ENCODE peak calls at places on chromosomes 5 and 9, in five cellular contexts. S is K562, V is GM12878, D is H1, W is HepG2. H is an unnamed sample.

GRCh38 chr9:126523621-126524111 is 90.1 kb upstream of the LMX1B start:
- DNase-seq in D (no peak), V (no peak), S (no peak), W (no peak), H (no peak)

GRCh38 chr9:98222885-98223640 is 30.6 kb upstream of the CORO2A start:
- DNase-seq in S (no peak), D (no peak), V (no peak), W (peak), H (peak)

GRCh38 chr9:3124006-3124405 is 280.1 kb upstream of the PUM3 start:
- DNase-seq in V (no peak), S (no peak), W (no peak), D (no peak), H (no peak)

GRCh38 chr5:161566081-161566480 is 19.6 kb upstream of the GABRB2 start:
- DNase-seq in V (no peak), S (no peak), W (no peak), D (no peak), H (no peak)

GRCh38 chr5:52893105-52893504 is 96.0 kb upstream of the ITGA2 start:
- DNase-seq in V (no peak), W (no peak), S (no peak), D (no peak), H (no peak)

GRCh38 chr5:81164936-81165335 is 68.2 kb upstream of the CKMT2 start:
- DNase-seq in S (no peak), V (no peak), D (no peak), W (no peak), H (no peak)

GRCh38 chr5:119229950-119230349 is 125.9 kb upstream of the TNFAIP8 start:
- DNase-seq in S (no peak), D (no peak), W (no peak), V (no peak), H (no peak)

GRCh38 chr5:179378441-179379271 is 33.4 kb upstream of the ADAMTS2 start:
- DNase-seq in S (no peak), W (no peak), V (no peak), D (no peak), H (no peak)

GRCh38 chr9:128420060-128420650 is 502 bp upstream of the CERCAM start:
- DNase-seq in W (peak), V (no peak), S (peak), D (peak), H (peak)

GRCh38 chr9:137046094-137046787 is at the start of gene NPDC1:
- DNase-seq in V (no peak), W (peak), S (peak), D (peak), H (peak)

GRCh38 chr9:92767078-92768054 is 2.7 kb upstream of the BICD2 start:
- DNase-seq in W (no peak), V (no peak), D (no peak), S (no peak), H (no peak)

GRCh38 chr9:95010431-95010838 is 283.9 kb downstream of the AOPEP start:
- DNase-seq in V (no peak), W (no peak), D (no peak), S (no peak), H (no peak)

DNA sequence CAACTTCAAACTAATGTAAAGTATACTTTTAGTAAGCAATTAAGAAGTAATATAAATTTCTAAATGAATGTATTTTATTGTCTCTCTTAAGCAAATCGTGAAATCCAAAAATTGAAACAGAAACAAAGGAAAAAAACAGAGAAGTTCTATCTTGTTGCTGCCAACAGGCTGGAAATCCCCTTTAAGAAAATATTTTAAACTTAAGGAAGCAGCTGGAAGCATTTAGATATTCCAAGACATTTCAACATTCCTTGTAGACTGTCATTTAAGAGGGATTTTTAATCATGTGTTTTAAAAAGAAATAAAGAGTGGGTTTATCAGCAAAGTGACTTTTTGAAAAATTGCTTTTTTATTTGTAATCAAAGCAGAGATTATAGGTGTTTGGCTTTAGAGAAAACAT is 245.3 kb downstream of the LURAP1L start:
- DNase-seq in W (no peak), D (no peak), S (no peak), V (no peak), H (no peak)
- TF ChIP-seq KDM1A in W (no peak), D (no peak), S (no peak), V (no peak), H (no peak)

GRCh38 chr5:147966829-147967228 is 60.5 kb upstream of the C5orf46 start:
- DNase-seq in V (no peak), D (no peak), S (no peak), W (no peak), H (no peak)
- TF ChIP-seq KDM1A in V (no peak), D (no peak), S (no peak), W (no peak), H (no peak)

GRCh38 chr9:7042124-7042523 is 284.4 kb downstream of the KDM4C start:
- DNase-seq in W (no peak), D (no peak), S (no peak), V (no peak), H (no peak)
- TF ChIP-seq KDM1A in W (no peak), D (no peak), S (no peak), V (no peak), H (no peak)

DNA sequence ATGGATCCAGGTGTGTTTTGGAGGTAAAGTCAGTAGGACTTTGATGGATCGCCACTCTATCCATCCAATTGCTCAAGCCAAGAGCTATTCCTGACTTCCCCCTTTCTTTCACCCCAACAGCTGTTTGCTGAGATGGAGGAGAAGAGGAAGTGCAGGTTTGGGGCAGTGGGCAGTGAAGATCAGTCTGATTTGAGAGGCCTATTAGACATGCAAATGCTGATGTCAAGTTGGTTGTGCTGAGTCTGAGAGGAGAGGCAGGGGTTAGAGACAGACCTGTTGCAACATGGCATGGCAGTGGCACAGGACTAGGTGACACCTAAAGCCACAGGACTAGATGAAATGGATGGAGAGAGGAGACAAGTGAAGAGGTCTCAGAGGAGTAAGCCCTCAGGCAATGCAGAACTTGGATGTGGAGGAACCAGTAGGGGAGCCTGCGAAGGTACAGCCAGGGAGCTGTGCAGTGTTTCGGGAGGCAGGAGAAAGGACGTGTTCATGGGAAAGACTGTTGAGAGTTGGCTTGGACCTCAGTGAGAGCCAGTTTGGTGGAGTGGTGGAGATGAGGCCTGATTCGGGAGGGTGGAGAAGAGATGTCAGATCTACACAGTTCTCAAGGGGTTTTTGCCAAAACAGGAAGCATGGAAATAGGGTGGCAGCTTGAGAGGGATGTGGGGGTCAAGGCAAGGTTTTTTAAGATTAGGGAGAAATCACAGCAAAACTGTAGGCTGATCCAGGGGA is 175.0 kb downstream of the MACROH2A1 start:
- DNase-seq in D (no peak), V (no peak), S (no peak), W (no peak), H (no peak)
- TF ChIP-seq KDM1A in D (no peak), V (no peak), S (no peak), W (no peak), H (no peak)

GRCh38 chr5:36099748-36100147 is 33.1 kb upstream of the UGT3A2 start:
- DNase-seq in S (no peak), V (no peak), W (no peak), D (no peak), H (no peak)
- TF ChIP-seq KDM1A in S (no peak), V (no peak), W (no peak), D (no peak), H (no peak)

DNA sequence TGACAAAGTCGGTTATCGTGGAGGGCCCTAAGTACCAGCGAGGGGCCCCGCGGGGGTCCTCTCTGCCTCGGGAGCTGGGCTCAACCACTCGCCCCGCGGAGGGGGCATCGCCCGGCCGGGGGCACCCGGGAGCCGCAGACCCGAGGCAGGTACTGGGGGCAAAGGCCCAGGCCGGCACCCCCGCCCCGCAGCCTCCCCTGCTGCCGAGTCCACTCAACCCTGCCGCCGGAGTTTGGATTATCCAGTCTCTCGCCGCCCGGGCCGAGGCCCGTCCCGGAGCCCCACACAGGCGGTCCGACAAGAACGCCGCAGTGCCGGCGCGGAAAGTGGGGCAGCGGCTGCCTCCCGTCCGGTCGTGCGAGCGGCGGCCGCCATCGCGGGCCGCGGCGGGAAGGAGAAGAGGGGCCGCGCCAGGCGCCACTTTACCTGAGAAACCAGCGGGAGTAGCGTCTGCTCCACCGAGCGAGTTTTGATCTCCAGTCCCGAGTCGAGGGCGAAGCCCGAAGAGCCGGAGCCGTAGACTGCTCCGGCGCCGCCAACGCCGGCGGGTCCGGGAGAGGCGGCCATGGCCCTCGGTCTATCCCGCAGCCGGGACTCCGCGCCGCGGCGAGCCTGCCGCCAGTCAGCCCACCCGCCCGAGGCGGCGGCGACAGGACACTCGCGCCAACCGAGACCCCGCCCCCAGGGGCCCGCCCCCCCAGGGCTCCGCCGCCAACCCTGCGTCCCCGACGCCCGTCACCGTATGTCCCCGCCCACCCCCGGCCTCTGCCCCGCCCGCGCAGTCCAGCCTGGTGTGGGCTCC is at the start of gene CTNNAL1:
- DNase-seq in D (peak), W (peak), S (peak), V (no peak), H (peak)
- TF ChIP-seq KDM1A in D (no peak), W (no peak), S (no peak), V (no peak), H (no peak)